ENCODE peak calls at places on chromosomes 7 and 10, in nine cellular contexts. Q, D, X, C, O, P, H, A and B are unnamed samples.

GRCh38 chr7:157739650-157740049 is 402.8 kb downstream of the DNAJB6 start:
- DNase-seq in Q (no peak), D (no peak), X (no peak), C (no peak), O (no peak), P (no peak), H (no peak), A (no peak), B (no peak)

GRCh38 chr7:3027455-3027854 is 16.2 kb downstream of the CARD11 start:
- DNase-seq in Q (no peak), D (no peak), X (no peak), C (no peak), O (no peak), P (no peak), H (no peak), A (no peak), B (no peak)

GRCh38 chr7:140242057-140243031 is 65.6 kb upstream of the KDM7A start:
- DNase-seq in Q (no peak), D (no peak), X (peak), C (no peak), O (no peak), P (no peak), H (peak), A (no peak), B (no peak)

GRCh38 chr7:7761340-7761973 is 43.0 kb upstream of the RPA3 start:
- DNase-seq in Q (peak), D (peak), X (no peak), C (peak), O (peak), P (no peak), H (peak), A (no peak), B (no peak)

GRCh38 chr7:97005764-97006145 is 402 bp downstream of the DLX6 start:
- DNase-seq in Q (no peak), D (no peak), X (no peak), C (no peak), O (no peak), P (no peak), H (no peak), A (no peak), B (no peak)

GRCh38 chr7:42274052-42274451 is 37.0 kb upstream of the GLI3 start:
- DNase-seq in Q (no peak), D (no peak), X (no peak), C (no peak), O (no peak), P (no peak), H (peak), A (no peak), B (no peak)

GRCh38 chr10:30751678-30752331 is 122.3 kb upstream of the LYZL2 start:
- DNase-seq in Q (no peak), D (no peak), X (no peak), C (peak), O (peak), P (no peak), H (peak), A (no peak), B (peak)

GRCh38 chr7:157000047-157000726 is 10.3 kb downstream of the MNX1 start:
- DNase-seq in Q (no peak), D (no peak), X (no peak), C (no peak), O (no peak), P (no peak), H (no peak), A (no peak), B (no peak)

GRCh38 chr7:98287486-98287959 is 6.0 kb downstream of the BRI3 start:
- DNase-seq in Q (no peak), D (no peak), X (peak), C (no peak), O (no peak), P (peak), H (no peak), A (no peak), B (no peak)

GRCh38 chr7:33733865-33734650 is 171.3 kb upstream of the BMPER start:
- DNase-seq in Q (no peak), D (no peak), X (no peak), C (no peak), O (no peak), P (no peak), H (no peak), A (no peak), B (no peak)

GRCh38 chr7:95469850-95470249 is 15.9 kb upstream of the ASB4 start:
- DNase-seq in Q (no peak), D (no peak), X (no peak), C (no peak), O (no peak), P (no peak), H (no peak), A (no peak), B (no peak)

GRCh38 chr7:36639826-36640225 is 84.5 kb downstream of the AOAH start:
- DNase-seq in Q (no peak), D (no peak), X (no peak), C (no peak), O (no peak), P (no peak), H (no peak), A (no peak), B (no peak)

GRCh38 chr10:100325164-100325563 is 4.9 kb downstream of the PKD2L1 start:
- DNase-seq in Q (no peak), D (no peak), X (no peak), C (no peak), O (no peak), P (no peak), H (no peak), A (no peak), B (no peak)

GRCh38 chr10:4474829-4475228 is 351.2 kb upstream of the AKR1E2 start:
- DNase-seq in Q (no peak), D (no peak), X (no peak), C (no peak), O (no peak), P (peak), H (no peak), A (no peak), B (no peak)

GRCh38 chr10:102230264-102230860 is 4.3 kb downstream of the ELOVL3 start:
- DNase-seq in Q (no peak), D (no peak), X (no peak), C (peak), O (peak), P (no peak), H (peak), A (peak), B (no peak)

GRCh38 chr10:11515596-11516418 is 95.6 kb downstream of the USP6NL start:
- DNase-seq in Q (no peak), D (peak), X (peak), C (peak), O (peak), P (peak), H (peak), A (no peak), B (no peak)

GRCh38 chr7:50209461-50210161 is 94.9 kb upstream of the IKZF1 start:
- DNase-seq in Q (no peak), D (no peak), X (no peak), C (no peak), O (no peak), P (no peak), H (no peak), A (no peak), B (no peak)